ENCODE peak calls at places on chromosomes 6 and 20, in six cellular contexts. J, R, F, I, Q and M are unnamed samples.

GRCh38 chr20:48329216-48329615 is 498.6 kb downstream of the PREX1 start:
- DNase-seq in Q (no peak), I (no peak), R (no peak), J (no peak), F (no peak), M (no peak)

GRCh38 chr6:158072083-158072721 is 90.5 kb downstream of the SYNJ2 start:
- DNase-seq in R (peak; percentile 70), F (no peak), Q (peak; percentile 85), I (peak; percentile 74), J (peak; percentile 85), M (peak; percentile 46)

GRCh38 chr6:144314003-144314485 is 28.9 kb downstream of the UTRN start:
- DNase-seq in F (no peak), Q (peak; percentile 88), J (no peak), R (no peak), I (peak; percentile 74), M (no peak)

GRCh38 chr6:132334517-132334876 is 66.8 kb downstream of the MOXD1 start:
- DNase-seq in J (no peak), I (no peak), Q (no peak), R (no peak), F (no peak), M (no peak)

GRCh38 chr6:99604161-99605073 is 2.2 kb upstream of the PRDM13 start:
- DNase-seq in J (peak; percentile 35), Q (no peak), F (no peak), R (no peak), I (no peak), M (no peak)

GRCh38 chr20:25254986-25255680 is 7.2 kb downstream of the PYGB start:
- DNase-seq in F (no peak), Q (no peak), I (peak; percentile 80), J (no peak), R (peak; percentile 33), M (no peak)

GRCh38 chr20:63028461-63028921 is 21.7 kb upstream of the BHLHE23 start:
- DNase-seq in R (no peak), I (no peak), J (peak; percentile 67), Q (no peak), F (peak; percentile 17), M (no peak)

GRCh38 chr6:79066330-79066729 is 11.7 kb downstream of the PHIP start:
- DNase-seq in J (no peak), I (no peak), Q (no peak), F (no peak), R (no peak), M (no peak)

GRCh38 chr6:125824946-125825786 is 34.4 kb downstream of the NCOA7 start:
- DNase-seq in R (no peak), J (no peak), I (no peak), F (no peak), Q (no peak), M (no peak)

GRCh38 chr20:63836335-63837133 is 5.5 kb upstream of the ZBTB46 start:
- DNase-seq in J (no peak), I (no peak), R (no peak), Q (no peak), F (no peak), M (no peak)

GRCh38 chr6:144912474-144912873 is 627.3 kb downstream of the UTRN start:
- DNase-seq in I (no peak), F (no peak), J (no peak), R (peak; percentile 22), Q (peak; percentile 43), M (no peak)

GRCh38 chr6:137738197-137738596 is 128.9 kb upstream of the TNFAIP3 start:
- DNase-seq in F (no peak), J (no peak), I (no peak), R (peak; percentile 62), Q (peak; percentile 71), M (no peak)

GRCh38 chr20:52746190-52746589 is 226.0 kb upstream of the TSHZ2 start:
- DNase-seq in F (no peak), J (no peak), R (no peak), Q (peak; percentile 16), I (no peak), M (no peak)

GRCh38 chr6:54595844-54596243 is 250.7 kb upstream of the FAM83B start:
- DNase-seq in R (peak; percentile 64), F (no peak), I (no peak), Q (peak; percentile 47), J (no peak), M (no peak)

DNA sequence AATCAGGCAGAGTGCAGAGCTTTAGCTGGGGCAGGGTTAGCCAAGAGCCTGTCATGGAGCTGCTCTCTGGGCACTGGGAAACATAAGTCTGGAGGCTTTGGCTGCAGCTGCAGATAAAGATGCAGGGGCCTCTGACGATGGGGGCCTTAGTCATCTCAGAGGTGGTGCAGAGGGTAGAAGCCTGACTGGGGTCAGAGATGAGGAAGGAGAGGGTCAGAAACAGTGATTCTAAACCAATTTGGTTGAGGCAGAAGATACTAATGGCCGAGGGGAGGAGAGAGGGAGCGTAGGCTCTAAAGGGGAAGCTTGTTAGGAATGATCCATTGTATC is 33.7 kb downstream of the PLEKHG1 start:
- DNase-seq in R (no peak), I (no peak), J (no peak), Q (no peak), F (no peak), M (no peak)
- TF ChIP-seq CTCF in R (no peak), I (no peak), J (no peak), Q (no peak), F (no peak), M (no peak)

DNA sequence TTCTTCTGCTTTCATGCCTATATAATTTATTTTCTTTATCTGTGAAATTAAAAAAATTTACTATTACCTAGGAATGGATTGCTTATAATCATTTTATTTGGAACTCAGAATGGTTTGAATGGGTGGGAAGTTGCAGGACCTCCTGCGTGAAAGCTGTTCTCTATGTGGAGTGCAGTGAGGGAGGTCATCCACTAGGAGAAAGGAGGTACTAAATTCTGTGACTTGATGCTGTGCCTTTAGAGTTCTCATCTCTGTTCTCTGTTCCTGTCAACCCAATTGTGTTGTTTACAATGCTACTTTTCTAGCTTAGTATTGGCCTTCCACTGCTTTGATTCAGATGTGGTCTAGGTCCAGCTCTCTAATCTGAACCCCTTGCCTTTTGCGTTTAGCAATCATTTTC is 65.0 kb upstream of the HIVEP1 start:
- DNase-seq in F (no peak), J (no peak), Q (no peak), I (no peak), R (no peak), M (no peak)
- TF ChIP-seq CTCF in F (no peak), J (no peak), Q (peak; percentile 10), I (no peak), R (no peak), M (no peak)

DNA sequence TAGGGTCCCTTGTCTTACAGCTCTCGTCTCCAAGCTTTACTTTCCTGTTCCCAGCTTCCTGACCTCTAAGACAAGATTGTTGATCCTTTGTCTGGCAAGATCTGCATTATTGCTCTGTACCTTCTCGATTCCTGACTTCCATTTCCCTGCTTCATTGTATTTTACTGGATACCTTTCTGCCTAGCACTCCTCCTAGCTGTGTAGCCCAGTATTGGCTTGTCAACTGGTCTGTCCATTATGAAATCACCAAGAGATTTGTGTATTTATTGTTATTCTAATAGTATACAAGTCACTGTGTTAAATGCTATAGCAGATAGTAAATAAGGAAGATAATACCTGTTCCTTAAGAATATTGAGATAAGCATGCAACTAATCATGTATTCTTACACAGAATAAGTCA is 305.4 kb downstream of the CDKAL1 start:
- DNase-seq in I (no peak), J (no peak), F (no peak), R (peak; percentile 6), Q (no peak), M (no peak)
- TF ChIP-seq CTCF in I (no peak), J (no peak), F (no peak), R (peak; percentile 21), Q (peak; percentile 8), M (no peak)

DNA sequence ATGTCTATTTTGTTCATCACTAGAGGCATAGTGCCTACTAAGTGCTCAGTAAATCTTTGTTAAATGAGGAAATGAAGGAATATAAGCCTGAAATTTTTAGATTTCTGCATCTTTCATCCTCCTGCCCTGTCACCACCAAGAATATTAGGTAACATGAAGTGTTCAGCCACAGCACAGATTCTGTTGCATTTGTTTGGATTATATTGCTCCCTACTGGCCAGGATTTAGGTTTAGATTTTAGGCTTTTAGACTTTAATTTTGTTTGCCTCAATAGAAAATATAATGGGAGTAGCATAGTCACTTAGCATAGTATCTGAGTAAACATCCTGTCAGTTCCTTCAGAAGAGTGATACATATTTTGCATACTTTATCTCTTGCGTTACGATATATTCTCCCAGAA is 14.2 kb downstream of the FARS2 start:
- DNase-seq in Q (no peak), I (no peak), F (no peak), R (no peak), J (no peak), M (no peak)
- TF ChIP-seq CTCF in Q (no peak), I (no peak), F (no peak), R (no peak), J (no peak), M (no peak)

GRCh38 chr6:56408976-56409375 is 161.6 kb upstream of the COL21A1 start:
- DNase-seq in J (no peak), F (no peak), I (no peak), Q (no peak), R (no peak), M (no peak)
- TF ChIP-seq CTCF in J (no peak), F (no peak), I (no peak), Q (no peak), R (no peak), M (no peak)

DNA sequence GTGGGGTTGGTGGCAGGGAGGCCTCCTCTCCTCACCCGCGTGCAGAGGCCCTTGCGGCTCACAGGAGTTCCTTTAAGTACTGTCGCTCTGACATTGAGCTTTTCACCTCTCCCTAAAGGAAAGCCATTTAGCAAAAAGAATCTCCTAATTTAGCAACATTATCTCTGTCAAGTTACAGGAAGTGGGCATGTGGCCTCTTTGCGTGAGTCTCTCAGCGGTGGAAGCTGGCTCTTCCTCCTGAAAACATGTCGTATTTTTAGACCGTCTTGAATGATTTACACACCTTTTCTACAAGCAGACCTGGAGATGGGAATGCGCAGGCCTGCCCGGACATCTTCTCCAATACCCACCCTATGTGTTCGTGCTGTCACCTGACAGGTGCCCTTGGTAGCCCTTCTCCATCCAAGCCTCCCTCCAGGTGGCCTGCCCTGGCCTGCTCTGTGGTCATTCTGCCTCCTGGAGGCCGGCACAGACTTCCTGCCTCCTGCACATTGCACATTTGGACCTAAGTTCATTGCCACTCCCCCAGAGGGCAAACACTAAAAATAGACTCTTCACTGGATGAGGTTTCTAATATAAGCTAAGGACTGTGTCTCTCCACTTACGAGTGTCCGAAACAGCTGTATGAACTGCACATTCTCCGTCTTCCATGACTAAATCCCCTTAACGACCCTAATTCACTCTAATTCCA is 18.5 kb upstream of the PHACTR3 start:
- DNase-seq in I (no peak), R (no peak), F (no peak), J (no peak), Q (no peak), M (no peak)
- TF ChIP-seq CTCF in I (no peak), R (no peak), F (no peak), J (no peak), Q (no peak), M (no peak)

DNA sequence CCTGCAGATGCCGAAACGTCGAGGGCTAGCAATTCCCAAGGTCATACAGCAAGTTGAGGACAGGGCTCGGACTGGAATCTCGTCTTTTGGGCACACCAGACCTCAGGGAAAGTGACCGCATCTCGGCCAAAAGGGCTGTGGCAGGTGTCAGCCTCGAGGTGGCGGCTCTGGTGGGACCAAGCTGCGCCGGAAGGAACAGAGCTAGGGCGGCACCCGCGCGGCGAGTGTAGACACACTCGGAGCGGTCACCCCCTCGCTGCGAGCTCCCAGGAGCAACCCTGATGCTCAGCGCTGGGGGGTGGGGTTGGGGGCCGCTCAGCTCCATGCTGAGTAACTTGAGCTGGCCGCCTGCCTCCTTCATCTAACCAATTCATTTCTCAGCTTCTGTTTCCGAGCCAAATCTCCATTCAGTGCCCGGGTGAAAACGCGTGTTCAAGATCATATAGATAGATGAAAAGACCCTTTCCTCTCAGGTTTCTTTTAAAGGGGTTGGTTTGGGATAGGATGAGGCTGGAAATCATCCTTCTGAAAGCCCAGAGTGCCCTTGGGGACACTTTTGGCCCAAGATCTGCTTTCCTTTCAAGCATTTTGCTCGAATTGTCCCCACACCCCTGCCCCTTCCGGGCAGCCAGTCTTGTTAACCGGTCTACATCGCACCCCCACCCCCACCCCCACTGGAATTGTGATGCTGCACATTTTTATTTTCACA is 2.3 kb upstream of the TUBB2B start:
- DNase-seq in I (no peak), J (peak; percentile 53), Q (no peak), F (no peak), R (no peak), M (no peak)
- TF ChIP-seq CTCF in I (no peak), J (no peak), Q (no peak), F (no peak), R (no peak), M (no peak)